ENCODE peak calls at places on chromosome 6, in ten cellular contexts. J, L, U, N, G, P, H, S, I and W are unnamed samples. For H3K4me1, the result is how much of the 10 kb centered on the place peaks cover.

GRCh38 chr6:38806271-38806670 is 91.2 kb downstream of the DNAH8 start:
- DNase-seq in J (no peak), L (no peak), U (no peak), N (no peak), G (no peak), P (no peak), H (no peak), S (no peak), I (no peak), W (no peak)

GRCh38 chr6:126527016-126527606 is 187.2 kb downstream of the CENPW start:
- DNase-seq in J (no peak), L (no peak), U (no peak), N (no peak), G (no peak), P (no peak), H (no peak), S (no peak), I (no peak), W (no peak)

GRCh38 chr6:41560440-41561192 is 14.4 kb downstream of the FOXP4 start:
- DNase-seq in J (no peak), L (peak), U (peak), N (peak), G (peak), P (peak), H (peak), S (no peak), I (peak), W (peak)

GRCh38 chr6:13702809-13703302 is 8.8 kb downstream of the RANBP9 start:
- DNase-seq in J (no peak), L (no peak), U (no peak), N (no peak), G (no peak), P (no peak), H (no peak), S (no peak), I (no peak), W (no peak)

GRCh38 chr6:25788305-25788922 is 33.9 kb downstream of the SLC17A4 start:
- DNase-seq in J (peak), L (peak), U (peak), N (peak), G (peak), P (peak), H (no peak), S (peak), I (peak), W (peak)

GRCh38 chr6:21931641-21932335 is 338.2 kb downstream of the SOX4 start:
- DNase-seq in J (peak), L (peak), U (no peak), N (no peak), G (no peak), P (no peak), H (no peak), S (no peak), I (no peak), W (no peak)

GRCh38 chr6:16670183-16670582 is 91.1 kb downstream of the ATXN1 start:
- DNase-seq in J (no peak), L (no peak), U (no peak), N (no peak), G (peak), P (no peak), H (peak), S (peak), I (peak), W (no peak)

GRCh38 chr6:116020738-116021137 is 40.0 kb downstream of the FRK start:
- DNase-seq in J (no peak), L (no peak), U (no peak), N (no peak), G (no peak), P (no peak), H (no peak), S (no peak), I (no peak), W (no peak)

GRCh38 chr6:163383912-163384311 is 30.6 kb upstream of the QKI start:
- DNase-seq in J (peak), L (peak), U (no peak), N (no peak), G (no peak), P (no peak), H (no peak), S (peak), I (no peak), W (no peak)

GRCh38 chr6:81997091-81997926 is 244.8 kb upstream of the TENT5A start:
- DNase-seq in J (peak), L (peak), U (no peak), N (no peak), G (no peak), P (no peak), H (no peak), S (peak), I (no peak), W (no peak)

GRCh38 chr6:116570856-116571682 is at the start of gene RWDD1:
- DNase-seq in J (peak), L (peak), U (peak), N (peak), G (peak), P (peak), H (peak), S (peak), I (peak), W (peak)

GRCh38 chr6:25311251-25311910 is 32.2 kb downstream of the CARMIL1 start:
- DNase-seq in J (peak), L (peak), U (no peak), N (peak), G (no peak), P (no peak), H (no peak), S (peak), I (no peak), W (no peak)

GRCh38 chr6:29793036-29793356 is 34.6 kb upstream of the HLA-G start:
- DNase-seq in J (no peak), L (no peak), U (no peak), N (no peak), G (no peak), P (no peak), H (no peak), S (no peak), I (no peak), W (no peak)

GRCh38 chr6:29792123-29793035 is 35.2 kb upstream of the HLA-G start:
- DNase-seq in J (no peak), L (no peak), U (peak), N (peak), G (peak), P (peak), H (peak), S (peak), I (peak), W (peak)

GRCh38 chr6:29790626-29791025 is 37.0 kb upstream of the HLA-G start:
- DNase-seq in J (no peak), L (no peak), U (no peak), N (no peak), G (no peak), P (no peak), H (no peak), S (peak), I (no peak), W (no peak)

GRCh38 chr6:29791162-29791561 is 36.5 kb upstream of the HLA-G start:
- DNase-seq in J (peak), L (no peak), U (no peak), N (no peak), G (no peak), P (no peak), H (no peak), S (peak), I (no peak), W (no peak)

GRCh38 chr6:29791786-29792122 is 35.9 kb upstream of the HLA-G start:
- DNase-seq in J (no peak), L (no peak), U (no peak), N (no peak), G (no peak), P (no peak), H (no peak), S (peak), I (peak), W (no peak)
- H3K4me3 ChIP-seq in J (no peak), L (peak), U (peak), N (no peak), G (peak), P (peak), H (peak), S (peak), I (peak), W (peak)

DNA sequence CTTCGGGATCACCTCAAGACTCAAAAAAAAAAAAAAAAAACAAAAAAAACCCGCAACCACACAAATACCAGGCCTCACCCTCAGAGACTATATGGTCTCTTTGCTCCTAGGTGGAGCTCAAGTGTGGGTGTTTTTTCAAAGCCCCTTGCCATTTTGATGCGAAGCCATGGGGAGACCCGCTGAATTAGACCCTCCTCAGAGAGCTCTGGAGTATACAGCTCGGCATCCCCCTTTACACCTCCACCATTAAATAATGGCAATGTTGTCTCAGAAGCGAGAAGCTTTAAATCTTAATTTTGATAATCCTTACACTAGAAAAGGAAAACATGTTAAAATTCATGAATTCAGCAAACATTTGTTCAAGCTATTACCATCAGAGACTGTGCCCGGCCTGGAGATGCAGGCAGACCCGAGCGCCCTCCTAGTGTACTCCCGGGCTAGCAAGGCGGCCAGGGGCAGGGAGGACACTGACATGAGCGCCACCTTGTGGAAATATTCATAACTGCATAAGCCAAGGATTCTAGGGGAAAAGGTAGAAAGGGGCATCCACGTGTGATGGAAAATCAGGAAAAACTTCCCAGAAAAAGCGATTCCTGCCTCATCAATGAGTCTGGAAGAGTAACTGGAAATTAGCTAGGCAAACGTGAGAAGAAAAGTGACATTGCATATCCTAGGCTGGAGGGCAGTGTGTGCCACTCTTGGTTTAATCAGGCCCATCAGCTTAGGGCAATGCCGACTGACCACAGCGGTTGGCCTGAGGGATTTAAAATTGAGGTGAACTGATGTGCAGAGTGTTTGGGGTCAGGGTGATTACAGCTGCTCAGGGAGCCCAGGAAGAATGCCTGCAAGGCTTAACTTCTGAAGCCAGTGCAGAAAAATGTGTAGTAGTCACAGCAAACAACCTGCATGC is 72.5 kb downstream of the B3GAT2 start:
- DNase-seq in J (peak), L (peak), U (peak), N (peak), G (peak), P (peak), H (peak), S (peak), I (peak), W (peak)
- H3K27ac ChIP-seq in J (no peak), L (no peak), U (no peak), N (no peak), G (no peak), P (no peak), H (no peak), S (no peak), I (no peak), W (no peak)

GRCh38 chr6:107187630-107188029 is 72.3 kb upstream of the BEND3 start:
- DNase-seq in J (no peak), L (no peak), U (no peak), N (no peak), G (no peak), P (no peak), H (no peak), S (no peak), I (no peak), W (no peak)
- H3K4me1 ChIP-seq in J (under half), L (under half), U (under half), N (under half), G (under half), P (under half), H (under half), S (under half), I (under half), W (under half)

GRCh38 chr6:142823579-142823902 is 121.4 kb downstream of the HIVEP2 start:
- DNase-seq in J (no peak), L (no peak), U (no peak), N (no peak), G (no peak), P (no peak), H (no peak), S (no peak), I (no peak), W (no peak)
- H3K4me3 ChIP-seq in J (no peak), L (no peak), U (no peak), N (no peak), G (no peak), P (no peak), H (no peak), S (no peak), I (no peak), W (no peak)

DNA sequence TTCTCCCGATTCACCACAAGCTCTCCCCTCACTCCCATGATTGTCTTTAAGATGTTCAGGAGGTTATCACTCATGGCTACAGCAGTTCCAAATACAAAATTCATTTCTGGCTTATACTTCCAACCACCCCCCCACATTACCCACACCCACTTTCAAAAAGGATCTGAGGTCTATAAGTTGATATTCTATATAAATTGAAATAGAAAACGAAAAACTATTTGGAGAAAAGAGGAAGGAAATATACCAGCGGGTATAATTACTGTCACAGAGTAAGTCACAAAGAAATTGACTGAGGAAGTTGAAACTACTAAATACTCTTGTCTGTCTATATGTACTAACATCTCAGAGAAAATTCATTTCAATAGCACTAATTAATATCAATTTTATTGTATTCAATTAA is 112.7 kb upstream of the TNFAIP3 start:
- DNase-seq in J (no peak), L (no peak), U (no peak), N (no peak), G (no peak), P (no peak), H (no peak), S (no peak), I (no peak), W (no peak)
- H3K27ac ChIP-seq in J (no peak), L (no peak), U (no peak), N (no peak), G (no peak), P (no peak), H (no peak), S (no peak), I (no peak), W (no peak)

GRCh38 chr6:56243518-56244070 is 3.8 kb downstream of the COL21A1 start:
- DNase-seq in J (no peak), L (no peak), U (no peak), N (no peak), G (no peak), P (no peak), H (no peak), S (no peak), I (no peak), W (no peak)
- H3K4me1 ChIP-seq in J (under half), L (under half), U (under half), N (under half), G (under half), P (under half), H (under half), S (under half), I (under half), W (under half)

GRCh38 chr6:99390896-99391295 is 3.1 kb downstream of the COQ3 start:
- DNase-seq in J (no peak), L (no peak), U (no peak), N (no peak), G (no peak), P (no peak), H (no peak), S (no peak), I (no peak), W (no peak)
- H3K4me3 ChIP-seq in J (no peak), L (no peak), U (no peak), N (no peak), G (no peak), P (no peak), H (no peak), S (no peak), I (no peak), W (no peak)

GRCh38 chr6:7381092-7381491 is 8.4 kb downstream of the CAGE1 start:
- DNase-seq in J (no peak), L (no peak), U (no peak), N (no peak), G (no peak), P (no peak), H (no peak), S (no peak), I (no peak), W (no peak)
- H3K27ac ChIP-seq in J (no peak), L (no peak), U (no peak), N (no peak), G (no peak), P (no peak), H (no peak), S (no peak), I (no peak), W (no peak)